ENCODE peak calls at places on chromosomes 12 and 14, in five cellular contexts. K is stimulated activated naive CD8-positive, alpha-beta T cell treated with anti-CD3 and anti-CD28 coated beads, Interleukin-15, amount 100 ng/mL, for 72 hours; D is GM04504; E is T-helper 2 cell; W is NCI-H748 treated with DMSO at 0.1 percent for 48 hours. F is an unnamed sample.

GRCh38 chr14:105281354-105282097 is 19.3 kb downstream of the BRF1 start:
- DNase-seq in D (peak), W (peak), E (peak), K (no peak), F (no peak)

GRCh38 chr14:73888971-73889370 is 2.3 kb downstream of the ZNF410 start:
- DNase-seq in D (peak), W (no peak), K (no peak), E (no peak), F (no peak)

GRCh38 chr12:42716521-42716920 is 127.0 kb upstream of the PRICKLE1 start:
- DNase-seq in D (no peak), K (no peak), E (no peak), W (no peak), F (peak)

GRCh38 chr14:24310666-24311604 is at the start of gene LTB4R:
- DNase-seq in E (peak), W (peak), D (peak), K (peak), F (no peak)

GRCh38 chr14:64779472-64779871 is 75.2 kb downstream of the PLEKHG3 start:
- DNase-seq in D (no peak), K (no peak), W (no peak), E (no peak), F (no peak)

GRCh38 chr14:76778546-76779215 is 17.4 kb downstream of the VASH1 start:
- DNase-seq in W (no peak), D (no peak), K (no peak), E (no peak), F (no peak)

GRCh38 chr12:121718653-121719239 is 6.2 kb downstream of the TMEM120B start:
- DNase-seq in E (peak), K (no peak), D (no peak), W (no peak), F (no peak)

GRCh38 chr12:131896811-131897270 is 2.4 kb downstream of the ULK1 start:
- DNase-seq in W (no peak), E (no peak), D (no peak), K (no peak), F (no peak)

GRCh38 chr14:55446127-55446736 is 5.8 kb upstream of the TBPL2 start:
- DNase-seq in E (peak), W (peak), K (peak), D (peak), F (peak)

GRCh38 chr12:113470871-113471618 is 626 bp downstream of the LHX5 start:
- DNase-seq in W (no peak), E (no peak), K (no peak), D (no peak), F (no peak)

GRCh38 chr12:26746315-26746714 is 86.7 kb downstream of the ITPR2 start:
- DNase-seq in K (no peak), E (peak), W (no peak), D (peak), F (no peak)

GRCh38 chr12:46198913-46199312 is 69.9 kb downstream of the SLC38A1 start:
- DNase-seq in K (no peak), W (no peak), D (no peak), E (no peak), F (no peak)

GRCh38 chr14:103741876-103742275 is 26.3 kb downstream of the ZFYVE21 start:
- DNase-seq in D (no peak), W (no peak), K (no peak), E (no peak), F (no peak)

GRCh38 chr12:24840046-24840800 is 108.7 kb downstream of the BCAT1 start:
- DNase-seq in E (peak), W (no peak), K (no peak), D (no peak), F (no peak)

GRCh38 chr12:94571556-94571955 is 78.8 kb downstream of the TMCC3 start:
- DNase-seq in W (no peak), K (no peak), D (no peak), E (no peak), F (no peak)

F was measured in NK-92 treated with Interleukin-12 subunit alpha and Interleukin-12 subunit beta, amount 100 ng/mL, for 24 hours.